ENCODE peak calls at places on chromosome 15, in four cellular contexts. C is HCT116, S is hepatocyte, V is GM23338. M is an unnamed sample.

GRCh38 chr15:96625251-96625650 is 294.8 kb downstream of the NR2F2 start:
- DNase-seq in C (no peak), S (no peak), V (no peak), M (no peak)

GRCh38 chr15:43748376-43748775 is 2.1 kb downstream of the PDIA3 start:
- DNase-seq in C (no peak), S (no peak), V (peak), M (no peak)

GRCh38 chr15:74062671-74063070 is 19.7 kb downstream of the GOLGA6A start:
- DNase-seq in C (no peak), S (no peak), V (no peak), M (no peak)

GRCh38 chr15:58627706-58628105 is 121.8 kb downstream of the ADAM10 start:
- DNase-seq in C (no peak), S (no peak), V (no peak), M (no peak)

GRCh38 chr15:85541744-85542143 is 161.3 kb downstream of the AKAP13 start:
- DNase-seq in C (no peak), S (peak), V (no peak), M (no peak)

GRCh38 chr15:35399901-35400300 is 146.1 kb downstream of the DPH6 start:
- DNase-seq in C (no peak), S (no peak), V (no peak), M (no peak)

GRCh38 chr15:80694624-80695098 is 449 bp upstream of the ABHD17C start:
- DNase-seq in C (no peak), S (no peak), V (peak), M (peak)

GRCh38 chr15:95770191-95770590 is 560.3 kb upstream of the NR2F2 start:
- DNase-seq in C (no peak), S (no peak), V (peak), M (no peak)

GRCh38 chr15:59303641-59304433 is 68.8 kb downstream of the MYO1E start:
- DNase-seq in C (no peak), S (no peak), V (no peak), M (no peak)

GRCh38 chr15:29538110-29538509 is 268.5 kb upstream of the NSMCE3 start:
- DNase-seq in C (no peak), S (no peak), V (no peak), M (no peak)

DNA sequence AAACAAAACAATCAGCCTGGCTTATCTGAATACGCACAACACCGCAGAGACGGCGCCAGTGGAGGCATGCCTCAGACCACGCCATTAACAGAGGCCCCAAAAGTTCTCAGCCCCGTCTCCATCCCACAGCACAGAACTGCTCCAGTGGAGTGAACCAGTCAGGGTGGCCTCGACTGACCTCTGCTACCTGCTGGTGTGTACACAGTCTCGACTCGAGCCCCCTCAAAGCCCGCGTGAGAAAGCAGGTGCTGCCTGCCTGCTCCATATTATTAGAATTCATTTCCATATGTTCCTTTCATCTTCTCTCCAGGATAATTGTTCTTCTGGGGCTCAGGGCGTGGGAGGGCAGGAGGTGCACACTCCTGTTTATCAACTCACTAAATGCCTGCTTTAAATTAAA is 101.4 kb downstream of the TLE3 start:
- DNase-seq in C (no peak), S (no peak), V (no peak), M (no peak)
- TF ChIP-seq EZH2phosphoT487 in C (no peak), S (no peak), V (no peak), M (no peak)

GRCh38 chr15:79035814-79036213 is 54.8 kb downstream of the RASGRF1 start:
- DNase-seq in C (no peak), S (no peak), V (peak), M (no peak)

GRCh38 chr15:79035111-79035601 is 55.4 kb downstream of the RASGRF1 start:
- DNase-seq in C (no peak), S (no peak), V (peak), M (peak)

GRCh38 chr15:79034284-79034683 is 56.3 kb downstream of the RASGRF1 start:
- DNase-seq in C (no peak), S (no peak), V (no peak), M (no peak)

GRCh38 chr15:79036323-79036722 is 54.3 kb downstream of the RASGRF1 start:
- DNase-seq in C (no peak), S (no peak), V (no peak), M (no peak)

GRCh38 chr15:79037848-79038247 is 52.7 kb downstream of the RASGRF1 start:
- DNase-seq in C (no peak), S (no peak), V (no peak), M (no peak)
- H2AFZ ChIP-seq in C (peak), S (no peak), V (no peak), M (no peak)

GRCh38 chr15:100918690-100919480 is at the start of gene LRRK1:
- DNase-seq in C (no peak), S (peak), V (peak), M (peak)

GRCh38 chr15:100922192-100923040 is 3.3 kb downstream of the LRRK1 start:
- DNase-seq in C (no peak), S (no peak), V (no peak), M (no peak)

GRCh38 chr15:100920516-100921135 is 1.5 kb downstream of the LRRK1 start:
- DNase-seq in C (no peak), S (no peak), V (no peak), M (peak)

GRCh38 chr15:100918034-100918689 is 995 bp upstream of the LRRK1 start:
- DNase-seq in C (peak), S (peak), V (peak), M (peak)

DNA sequence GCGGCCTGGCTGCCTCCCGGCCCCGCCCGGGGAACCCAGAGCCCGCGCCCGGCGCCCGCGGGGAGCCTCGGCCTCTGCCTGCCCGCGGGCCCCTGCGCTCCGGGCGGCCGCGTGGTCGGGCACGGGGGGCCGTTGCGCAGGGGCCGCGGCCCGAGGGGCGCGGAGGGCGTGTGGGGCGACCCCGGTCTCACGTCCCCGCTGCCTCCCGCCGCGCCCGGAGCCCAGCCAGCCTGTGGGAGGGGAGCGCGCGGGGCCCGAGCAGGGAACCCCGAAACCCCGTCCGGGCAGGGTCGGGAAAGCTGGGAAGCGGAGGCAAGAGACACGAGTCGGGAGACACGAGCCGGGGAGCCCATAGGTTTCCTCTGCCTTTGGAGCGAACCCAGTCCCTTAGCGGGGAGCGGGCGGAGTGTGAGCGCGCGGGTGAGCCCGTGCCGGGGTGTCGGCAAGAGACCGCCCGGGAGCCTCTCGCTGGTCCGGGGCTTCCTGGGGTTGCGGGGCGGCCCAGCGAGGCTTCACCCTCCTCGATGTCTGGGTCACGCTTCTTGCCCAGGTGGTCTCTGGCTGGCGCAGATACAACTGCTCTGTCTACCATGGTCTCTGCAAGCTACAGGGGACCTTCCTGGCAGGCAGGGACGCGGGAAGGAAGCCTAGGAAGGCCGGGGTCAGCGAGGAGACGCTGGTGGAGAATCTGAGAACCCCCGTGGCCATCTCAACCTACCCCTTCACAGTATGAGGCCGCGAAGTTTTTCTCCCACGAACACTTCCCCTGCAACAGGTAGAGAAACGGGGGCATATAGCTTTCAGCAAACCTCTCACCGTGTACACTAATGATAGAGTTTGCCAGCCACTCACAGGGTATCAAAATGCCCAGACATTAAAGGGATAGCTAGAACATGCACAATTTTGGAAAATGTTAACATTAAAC is 586 bp downstream of the LRRK1 start:
- DNase-seq in C (no peak), S (peak), V (peak), M (peak)
- TF ChIP-seq EZH2 in C (no peak), S (peak), V (peak), M (peak)

DNA sequence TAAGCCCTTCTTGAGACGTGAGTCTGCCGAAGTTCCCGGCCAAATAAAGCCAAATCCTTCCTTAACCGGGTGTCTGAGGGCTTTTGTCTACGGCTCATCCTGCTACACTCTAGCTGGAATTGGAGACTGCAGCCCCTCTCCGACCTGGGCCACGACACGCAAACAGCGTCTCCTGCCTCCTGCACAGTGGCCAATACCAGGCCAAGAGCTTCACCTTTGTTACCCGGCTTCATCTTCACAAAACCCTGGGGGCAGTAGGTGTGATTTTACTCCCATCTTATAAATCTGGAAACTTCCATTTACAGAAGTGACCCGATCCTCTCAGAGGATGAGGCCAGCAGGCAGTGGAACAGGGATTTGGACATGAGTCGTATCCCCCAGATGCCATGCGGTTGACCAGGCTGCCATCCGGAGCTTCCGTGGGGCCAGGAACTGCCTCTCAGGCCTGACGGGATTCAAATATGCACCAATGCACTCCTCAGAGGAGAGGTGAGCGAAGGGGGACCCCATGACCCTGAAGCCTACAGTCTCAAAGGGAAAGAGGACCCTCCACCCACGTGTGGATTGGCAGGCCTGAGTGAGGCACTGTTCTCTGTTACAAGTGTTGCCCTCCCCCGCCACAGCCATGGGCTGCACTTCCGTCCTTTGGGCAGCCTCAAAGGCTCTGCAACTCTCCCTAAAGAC is 53.2 kb upstream of the KLF13 start:
- DNase-seq in C (no peak), S (peak), V (no peak), M (peak)
- TF ChIP-seq EZH2phosphoT487 in C (no peak), S (no peak), V (no peak), M (no peak)

GRCh38 chr15:40914013-40914412 is 15.1 kb upstream of the DLL4 start:
- DNase-seq in C (no peak), S (no peak), V (no peak), M (no peak)
- H2AFZ ChIP-seq in C (no peak), S (no peak), V (no peak), M (no peak)

M was measured in neural progenitor cell.